ENCODE peak calls at places on chromosome 2, in ten cellular contexts. R is neuronal stem cell; Z is NCI-H1436; C is WTC11; X is right lobe of liver; W is activated CD4-positive, alpha-beta T cell treated with anti-CD3 and anti-CD28 coated beads, Interleukin-2, amount 50 U/mL, for 48 hours; J is activated T-helper 1 cell treated with anti-CD3 and anti-CD28 coated beads, Interleukin-12 subunit alpha, Interleukin-12 subunit beta, Interleukin-2, Interleukin-4 antibody, amounts not matched to agents 30 ng/mL and 10 ng/mL and 1 ng/mL, durations not matched to agents 14 hours and 24 hours and 36 hours; F is kidney; L is aorta; U is GM04504. O is an unnamed sample.

GRCh38 chr2:223487447-223487846 is 114.7 kb downstream of the SCG2 start:
- DNase-seq in L (no peak), X (no peak), R (no peak), U (no peak), C (no peak), Z (no peak), J (no peak), F (no peak), W (no peak), O (no peak)

GRCh38 chr2:95174031-95174430 is 8.4 kb downstream of the ZNF2 start:
- DNase-seq in W (no peak), J (no peak), X (no peak), R (no peak), U (no peak), C (no peak), Z (no peak), L (no peak), F (no peak), O (no peak)

GRCh38 chr2:241571821-241572620 is 13.5 kb downstream of the BOK start:
- DNase-seq in J (no peak), W (no peak), R (no peak), F (peak; percentile 65), L (peak; percentile 36), X (no peak), U (no peak), C (no peak), Z (no peak), O (peak; percentile 36)

GRCh38 chr2:30756051-30756719 is 51.1 kb downstream of the CAPN13 start:
- DNase-seq in U (peak; percentile 22), W (no peak), C (no peak), F (no peak), X (peak; percentile 23), L (no peak), Z (no peak), J (no peak), R (no peak), O (no peak)

GRCh38 chr2:44126106-44126797 is 42.4 kb upstream of the PPM1B start:
- DNase-seq in C (no peak), L (no peak), X (no peak), Z (no peak), J (no peak), R (no peak), U (no peak), F (no peak), W (no peak), O (no peak)

GRCh38 chr2:63049291-63050185 is 1.1 kb upstream of the OTX1 start:
- DNase-seq in C (peak; percentile 51), J (no peak), L (no peak), X (no peak), R (peak; percentile 41), Z (no peak), F (no peak), W (no peak), U (no peak), O (peak; percentile 81)

GRCh38 chr2:46363535-46364170 is 66.4 kb downstream of the EPAS1 start:
- DNase-seq in J (no peak), L (no peak), R (no peak), C (no peak), U (peak; percentile 47), F (no peak), X (no peak), W (no peak), Z (no peak), O (no peak)

GRCh38 chr2:187985923-187986322 is 305.8 kb upstream of the GULP1 start:
- DNase-seq in R (no peak), F (no peak), Z (no peak), X (no peak), J (no peak), C (no peak), L (no peak), U (no peak), W (no peak), O (no peak)

GRCh38 chr2:59223737-59224136 is 982.6 kb upstream of the FANCL start:
- DNase-seq in J (no peak), C (no peak), Z (no peak), F (no peak), R (no peak), L (no peak), W (no peak), X (no peak), U (no peak), O (no peak)

O was measured in endodermal cell.